ENCODE peak calls at places on chromosomes 5 and 9, in six cellular contexts. One of them, this sample, is unnamed.

GRCh38 chr9:136133191-136133958 is 14.7 kb upstream of the TMEM250 start:
- DNase-seq in cardiac fibroblast: no peak
- DNase-seq in posterior cingulate gyrus: peak
- DNase-seq in T-cell: no peak
- DNase-seq in NAMALWA: no peak
- DNase-seq in CD8-positive, alpha-beta memory T cell: no peak
- DNase-seq in this sample: peak

GRCh38 chr5:149207821-149208220 is 63.8 kb upstream of the AFAP1L1 start:
- DNase-seq in cardiac fibroblast: no peak
- DNase-seq in CD8-positive, alpha-beta memory T cell: no peak
- DNase-seq in NAMALWA: no peak
- DNase-seq in posterior cingulate gyrus: no peak
- DNase-seq in T-cell: no peak
- DNase-seq in this sample: no peak

GRCh38 chr9:109113239-109113638 is 6.5 kb downstream of the TMEM245 start:
- DNase-seq in NAMALWA: no peak
- DNase-seq in CD8-positive, alpha-beta memory T cell: no peak
- DNase-seq in cardiac fibroblast: no peak
- DNase-seq in posterior cingulate gyrus: no peak
- DNase-seq in T-cell: no peak
- DNase-seq in this sample: no peak

GRCh38 chr9:110089681-110090370 is 118.1 kb downstream of the C9orf152 start:
- DNase-seq in CD8-positive, alpha-beta memory T cell: no peak
- DNase-seq in cardiac fibroblast: no peak
- DNase-seq in posterior cingulate gyrus: no peak
- DNase-seq in T-cell: no peak
- DNase-seq in NAMALWA: no peak
- DNase-seq in this sample: no peak

GRCh38 chr5:139492700-139493192 is 10.2 kb upstream of the STING1 start:
- DNase-seq in NAMALWA: no peak
- DNase-seq in T-cell: no peak
- DNase-seq in posterior cingulate gyrus: no peak
- DNase-seq in cardiac fibroblast: peak
- DNase-seq in CD8-positive, alpha-beta memory T cell: no peak
- DNase-seq in this sample: no peak

GRCh38 chr5:124352312-124352711 is 394.1 kb downstream of the ZNF608 start:
- DNase-seq in NAMALWA: no peak
- DNase-seq in CD8-positive, alpha-beta memory T cell: no peak
- DNase-seq in T-cell: no peak
- DNase-seq in posterior cingulate gyrus: no peak
- DNase-seq in cardiac fibroblast: no peak
- DNase-seq in this sample: no peak

GRCh38 chr9:134375011-134375390 is 48.7 kb downstream of the RXRA start:
- DNase-seq in cardiac fibroblast: no peak
- DNase-seq in T-cell: no peak
- DNase-seq in CD8-positive, alpha-beta memory T cell: no peak
- DNase-seq in posterior cingulate gyrus: no peak
- DNase-seq in NAMALWA: no peak
- DNase-seq in this sample: peak

GRCh38 chr5:95846554-95847260 is 24.2 kb upstream of the GLRX start:
- DNase-seq in posterior cingulate gyrus: peak
- DNase-seq in T-cell: peak
- DNase-seq in cardiac fibroblast: peak
- DNase-seq in CD8-positive, alpha-beta memory T cell: peak
- DNase-seq in NAMALWA: peak
- DNase-seq in this sample: peak

GRCh38 chr9:86549434-86549833 is 195.2 kb upstream of the TUT7 start:
- DNase-seq in T-cell: no peak
- DNase-seq in NAMALWA: no peak
- DNase-seq in CD8-positive, alpha-beta memory T cell: no peak
- DNase-seq in posterior cingulate gyrus: no peak
- DNase-seq in cardiac fibroblast: peak
- DNase-seq in this sample: no peak

GRCh38 chr5:141992349-141992963 is 20.4 kb downstream of the GNPDA1 start:
- DNase-seq in NAMALWA: peak
- DNase-seq in cardiac fibroblast: peak
- DNase-seq in T-cell: peak
- DNase-seq in CD8-positive, alpha-beta memory T cell: peak
- DNase-seq in posterior cingulate gyrus: peak
- DNase-seq in this sample: peak

GRCh38 chr5:147169399-147169798 is 65.4 kb upstream of the STK32A start:
- DNase-seq in NAMALWA: no peak
- DNase-seq in T-cell: no peak
- DNase-seq in cardiac fibroblast: peak
- DNase-seq in CD8-positive, alpha-beta memory T cell: no peak
- DNase-seq in posterior cingulate gyrus: no peak
- DNase-seq in this sample: no peak

GRCh38 chr9:132348676-132349075 is 6.1 kb downstream of the SETX start:
- DNase-seq in CD8-positive, alpha-beta memory T cell: no peak
- DNase-seq in T-cell: no peak
- DNase-seq in NAMALWA: no peak
- DNase-seq in cardiac fibroblast: no peak
- DNase-seq in posterior cingulate gyrus: no peak
- DNase-seq in this sample: no peak

GRCh38 chr9:80492221-80492620 is 920.5 kb downstream of the TLE4 start:
- DNase-seq in cardiac fibroblast: peak
- DNase-seq in posterior cingulate gyrus: no peak
- DNase-seq in NAMALWA: no peak
- DNase-seq in CD8-positive, alpha-beta memory T cell: no peak
- DNase-seq in T-cell: no peak
- DNase-seq in this sample: no peak

GRCh38 chr5:194102-194501 is 2.8 kb downstream of the LRRC14B start:
- DNase-seq in posterior cingulate gyrus: no peak
- DNase-seq in cardiac fibroblast: no peak
- DNase-seq in CD8-positive, alpha-beta memory T cell: no peak
- DNase-seq in NAMALWA: no peak
- DNase-seq in T-cell: no peak
- DNase-seq in this sample: no peak

GRCh38 chr5:37533851-37534250 is 154.7 kb downstream of the WDR70 start:
- DNase-seq in T-cell: no peak
- DNase-seq in CD8-positive, alpha-beta memory T cell: no peak
- DNase-seq in cardiac fibroblast: peak
- DNase-seq in NAMALWA: no peak
- DNase-seq in posterior cingulate gyrus: no peak
- DNase-seq in this sample: no peak

GRCh38 chr9:110088099-110088498 is 119.9 kb downstream of the C9orf152 start:
- DNase-seq in posterior cingulate gyrus: no peak
- DNase-seq in T-cell: no peak
- DNase-seq in cardiac fibroblast: peak
- DNase-seq in NAMALWA: peak
- DNase-seq in CD8-positive, alpha-beta memory T cell: no peak
- DNase-seq in this sample: no peak

GRCh38 chr5:173581408-173582197 is 34.8 kb downstream of the BOD1 start:
- DNase-seq in T-cell: no peak
- DNase-seq in cardiac fibroblast: peak
- DNase-seq in NAMALWA: peak
- DNase-seq in CD8-positive, alpha-beta memory T cell: peak
- DNase-seq in posterior cingulate gyrus: peak
- DNase-seq in this sample: peak

GRCh38 chr9:98962181-98962560 is 18.5 kb downstream of the COL15A1 start:
- DNase-seq in posterior cingulate gyrus: no peak
- DNase-seq in CD8-positive, alpha-beta memory T cell: no peak
- DNase-seq in T-cell: no peak
- DNase-seq in cardiac fibroblast: peak
- DNase-seq in NAMALWA: no peak
- DNase-seq in this sample: no peak

GRCh38 chr5:139676951-139677367 is 28.8 kb downstream of the CXXC5 start:
- DNase-seq in CD8-positive, alpha-beta memory T cell: no peak
- DNase-seq in NAMALWA: no peak
- DNase-seq in T-cell: no peak
- DNase-seq in posterior cingulate gyrus: peak
- DNase-seq in cardiac fibroblast: no peak
- DNase-seq in this sample: peak

GRCh38 chr9:69389437-69389995 is 64.5 kb downstream of the ENTREP1 start:
- DNase-seq in posterior cingulate gyrus: no peak
- DNase-seq in cardiac fibroblast: no peak
- DNase-seq in T-cell: no peak
- DNase-seq in NAMALWA: no peak
- DNase-seq in CD8-positive, alpha-beta memory T cell: no peak
- DNase-seq in this sample: no peak

GRCh38 chr5:139668064-139668880 is 20.1 kb downstream of the CXXC5 start:
- DNase-seq in cardiac fibroblast: peak
- DNase-seq in T-cell: no peak
- DNase-seq in posterior cingulate gyrus: no peak
- DNase-seq in CD8-positive, alpha-beta memory T cell: peak
- DNase-seq in NAMALWA: peak
- DNase-seq in this sample: peak

GRCh38 chr9:106771618-106772017 is 91.3 kb upstream of the ZNF462 start:
- DNase-seq in T-cell: no peak
- DNase-seq in NAMALWA: no peak
- DNase-seq in posterior cingulate gyrus: no peak
- DNase-seq in cardiac fibroblast: no peak
- DNase-seq in CD8-positive, alpha-beta memory T cell: no peak
- DNase-seq in this sample: no peak

GRCh38 chr5:96796434-96796833 is 11.3 kb downstream of the ERAP1 start:
- DNase-seq in cardiac fibroblast: no peak
- DNase-seq in T-cell: no peak
- DNase-seq in NAMALWA: no peak
- DNase-seq in posterior cingulate gyrus: no peak
- DNase-seq in CD8-positive, alpha-beta memory T cell: no peak
- DNase-seq in this sample: no peak

GRCh38 chr9:75974006-75974766 is 83.7 kb downstream of the PCSK5 start:
- DNase-seq in CD8-positive, alpha-beta memory T cell: no peak
- DNase-seq in NAMALWA: no peak
- DNase-seq in T-cell: no peak
- DNase-seq in posterior cingulate gyrus: no peak
- DNase-seq in cardiac fibroblast: no peak
- DNase-seq in this sample: no peak

GRCh38 chr9:101455656-101456235 is 20.2 kb upstream of the ALDOB start:
- DNase-seq in cardiac fibroblast: peak
- DNase-seq in T-cell: no peak
- DNase-seq in CD8-positive, alpha-beta memory T cell: no peak
- DNase-seq in NAMALWA: no peak
- DNase-seq in posterior cingulate gyrus: no peak
- DNase-seq in this sample: no peak

GRCh38 chr5:55994502-55994997 is at the start of gene IL6ST:
- DNase-seq in cardiac fibroblast: peak
- DNase-seq in posterior cingulate gyrus: no peak
- DNase-seq in T-cell: no peak
- DNase-seq in CD8-positive, alpha-beta memory T cell: peak
- DNase-seq in NAMALWA: no peak
- DNase-seq in this sample: no peak

GRCh38 chr5:119059740-119060255 is 11.1 kb upstream of the DMXL1 start:
- DNase-seq in T-cell: no peak
- DNase-seq in cardiac fibroblast: no peak
- DNase-seq in CD8-positive, alpha-beta memory T cell: no peak
- DNase-seq in posterior cingulate gyrus: no peak
- DNase-seq in NAMALWA: no peak
- DNase-seq in this sample: no peak

GRCh38 chr5:148739524-148739923 is 85.2 kb upstream of the HTR4 start:
- DNase-seq in cardiac fibroblast: peak
- DNase-seq in T-cell: no peak
- DNase-seq in NAMALWA: no peak
- DNase-seq in CD8-positive, alpha-beta memory T cell: no peak
- DNase-seq in posterior cingulate gyrus: no peak
- DNase-seq in this sample: no peak

GRCh38 chr9:79672891-79673290 is 101.1 kb downstream of the TLE4 start:
- DNase-seq in T-cell: no peak
- DNase-seq in NAMALWA: no peak
- DNase-seq in CD8-positive, alpha-beta memory T cell: no peak
- DNase-seq in cardiac fibroblast: no peak
- DNase-seq in posterior cingulate gyrus: no peak
- DNase-seq in this sample: no peak

GRCh38 chr5:2836133-2836532 is 84.7 kb upstream of the IRX2 start:
- DNase-seq in CD8-positive, alpha-beta memory T cell: no peak
- DNase-seq in cardiac fibroblast: no peak
- DNase-seq in posterior cingulate gyrus: no peak
- DNase-seq in NAMALWA: no peak
- DNase-seq in T-cell: no peak
- DNase-seq in this sample: no peak

GRCh38 chr9:137550958-137551655 is 572 bp upstream of the MRPL41 start:
- DNase-seq in NAMALWA: peak
- DNase-seq in posterior cingulate gyrus: no peak
- DNase-seq in cardiac fibroblast: no peak
- DNase-seq in CD8-positive, alpha-beta memory T cell: no peak
- DNase-seq in T-cell: peak
- DNase-seq in this sample: peak

GRCh38 chr5:80151890-80152289 is 104.0 kb downstream of the SERINC5 start:
- DNase-seq in posterior cingulate gyrus: no peak
- DNase-seq in CD8-positive, alpha-beta memory T cell: no peak
- DNase-seq in cardiac fibroblast: no peak
- DNase-seq in T-cell: no peak
- DNase-seq in NAMALWA: no peak
- DNase-seq in this sample: no peak

GRCh38 chr5:57412010-57412409 is 70.6 kb downstream of the ACTBL2 start:
- DNase-seq in NAMALWA: no peak
- DNase-seq in T-cell: no peak
- DNase-seq in CD8-positive, alpha-beta memory T cell: no peak
- DNase-seq in posterior cingulate gyrus: no peak
- DNase-seq in cardiac fibroblast: peak
- DNase-seq in this sample: no peak

GRCh38 chr9:122262073-122262472 is 2.6 kb downstream of the RBM18 start:
- DNase-seq in cardiac fibroblast: no peak
- DNase-seq in posterior cingulate gyrus: no peak
- DNase-seq in T-cell: no peak
- DNase-seq in CD8-positive, alpha-beta memory T cell: no peak
- DNase-seq in NAMALWA: no peak
- DNase-seq in this sample: no peak

GRCh38 chr9:89360465-89360864 is 42.2 kb downstream of the SECISBP2 start:
- DNase-seq in NAMALWA: no peak
- DNase-seq in cardiac fibroblast: no peak
- DNase-seq in posterior cingulate gyrus: peak
- DNase-seq in CD8-positive, alpha-beta memory T cell: no peak
- DNase-seq in T-cell: no peak
- DNase-seq in this sample: no peak